ENCODE peak calls at places on chromosomes 6 and 20, in six cellular contexts. D is HCT116, A is GM12878, K is H1, P is HepG2, G is SK-N-SH. V is an unnamed sample.

GRCh38 chr20:44780226-44780625 is 30.1 kb downstream of the RIMS4 start:
- DNase-seq in D (no peak), A (no peak), K (no peak), P (peak), G (no peak), V (peak)

GRCh38 chr6:99607416-99608036 is 893 bp downstream of the PRDM13 start:
- DNase-seq in D (no peak), A (no peak), K (no peak), P (no peak), G (no peak), V (no peak)

GRCh38 chr6:56808871-56809359 is 146.0 kb upstream of the BEND6 start:
- DNase-seq in D (no peak), A (no peak), K (no peak), P (no peak), G (no peak), V (no peak)

GRCh38 chr6:10414766-10415592 is at the start of gene TFAP2A:
- DNase-seq in D (no peak), A (no peak), K (no peak), P (no peak), G (no peak), V (peak)

GRCh38 chr6:104229057-104229456 is 630.7 kb downstream of the HACE1 start:
- DNase-seq in D (no peak), A (no peak), K (no peak), P (no peak), G (no peak), V (no peak)

GRCh38 chr20:13788167-13788834 is 3.5 kb downstream of the NDUFAF5 start:
- DNase-seq in D (peak), A (peak), K (no peak), P (peak), G (peak), V (peak)

GRCh38 chr6:163732479-163732878 is 318.0 kb downstream of the QKI start:
- DNase-seq in D (no peak), A (no peak), K (no peak), P (no peak), G (no peak), V (no peak)

GRCh38 chr6:47741807-47742206 is 40.0 kb upstream of the OPN5 start:
- DNase-seq in D (peak), A (no peak), K (no peak), P (no peak), G (no peak), V (no peak)

GRCh38 chr6:148780918-148781436 is 34.1 kb downstream of the UST start:
- DNase-seq in D (no peak), A (peak), K (no peak), P (no peak), G (no peak), V (no peak)

GRCh38 chr6:99110004-99110403 is 162.3 kb upstream of the FBXL4 start:
- DNase-seq in D (no peak), A (no peak), K (no peak), P (no peak), G (no peak), V (no peak)

GRCh38 chr6:19024737-19025136 is 637.6 kb downstream of the RNF144B start:
- DNase-seq in D (peak), A (no peak), K (no peak), P (peak), G (peak), V (no peak)

DNA sequence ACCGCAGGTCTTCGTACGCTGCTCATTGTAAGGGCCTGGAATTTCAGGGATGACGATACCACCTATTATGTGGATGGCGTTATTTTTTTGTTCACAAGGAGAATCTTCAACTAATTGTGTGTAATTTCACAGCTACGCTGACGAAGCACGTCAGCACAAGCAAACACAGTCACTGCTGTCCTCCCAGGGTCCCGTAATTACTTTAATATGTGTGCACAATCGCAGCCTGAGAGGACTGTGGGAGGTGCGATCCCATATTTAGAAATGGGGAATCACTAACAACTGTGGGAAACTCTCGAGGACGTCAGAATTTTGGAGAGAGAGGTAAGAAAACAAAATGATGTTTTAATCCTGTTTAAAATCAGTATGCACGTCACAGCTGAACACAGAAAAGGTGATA is 40.2 kb upstream of the DACT2 start:
- DNase-seq in D (no peak), A (no peak), K (no peak), P (no peak), G (no peak), V (no peak)
- TF ChIP-seq JUND in D (no peak), A (no peak), K (no peak), P (no peak), G (no peak), V (no peak)

GRCh38 chr20:40689943-40690835 is 1.2 kb upstream of the MAFB start:
- DNase-seq in D (peak), A (no peak), K (peak), P (peak), G (peak), V (peak)
- H3K9ac ChIP-seq in D (peak), A (no peak), K (no peak), P (no peak), G (peak), V (no peak)

GRCh38 chr20:8218861-8219260 is 86.8 kb downstream of the PLCB1 start:
- DNase-seq in D (no peak), A (no peak), K (no peak), P (no peak), G (no peak), V (no peak)
- TF ChIP-seq JUND in D (no peak), A (no peak), K (no peak), P (no peak), G (peak), V (no peak)

GRCh38 chr20:3045042-3045815 is 623 bp upstream of the MRPS26 start:
- DNase-seq in D (no peak), A (no peak), K (no peak), P (no peak), G (peak), V (peak)
- H3K9ac ChIP-seq in D (peak), A (peak), K (peak), P (peak), G (peak), V (peak)

GRCh38 chr6:51986864-51987263 is 100.5 kb downstream of the PKHD1 start:
- DNase-seq in D (no peak), A (no peak), K (no peak), P (no peak), G (no peak), V (no peak)

DNA sequence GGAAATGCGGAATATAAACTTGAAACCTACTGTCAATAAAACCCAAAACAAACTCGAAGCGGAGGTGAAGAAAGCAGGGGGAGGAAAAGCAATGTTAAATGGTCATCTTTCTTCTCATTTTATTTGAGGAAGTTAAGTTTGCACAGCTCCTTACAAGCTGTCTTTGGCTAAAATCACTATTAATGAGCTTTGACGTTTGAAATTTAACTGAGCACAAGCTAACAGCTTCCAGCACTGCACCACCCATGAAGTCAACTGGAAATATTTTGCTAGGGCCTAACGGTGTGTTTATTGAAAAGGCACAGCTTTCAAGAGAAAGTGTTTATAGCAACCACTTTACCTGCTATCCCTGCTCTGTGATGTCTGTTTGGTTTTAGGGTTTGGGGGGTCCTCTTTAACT is 103.8 kb downstream of the PKHD1 start:
- DNase-seq in D (no peak), A (no peak), K (no peak), P (no peak), G (no peak), V (no peak)
- TF ChIP-seq JUND in D (no peak), A (no peak), K (no peak), P (no peak), G (no peak), V (no peak)